ENCODE peak calls at places on chromosomes 5 and 9, in six cellular contexts. V is Peyer's patch, A is IMR-90, R is OCI-LY7, Y is thyroid gland, B is pancreas. W is an unnamed sample. For H3K36me3, the result is how much of the 10 kb centered on the place peaks cover.

GRCh38 chr9:99294850-99295461 is 72.9 kb downstream of the SEC61B start:
- DNase-seq in Y (no peak), B (no peak), V (no peak), A (no peak), R (no peak), W (no peak)

GRCh38 chr5:154370119-154370518 is 75.7 kb upstream of the SAP30L start:
- DNase-seq in V (no peak), B (no peak), R (no peak), Y (no peak), A (peak), W (no peak)

GRCh38 chr5:64457846-64458245 is 48.0 kb upstream of the RGS7BP start:
- DNase-seq in B (no peak), Y (no peak), A (no peak), R (no peak), V (no peak), W (no peak)

GRCh38 chr5:123098767-123099513 is 9.9 kb downstream of the PRDM6 start:
- DNase-seq in V (no peak), R (no peak), Y (no peak), B (peak), A (no peak), W (no peak)

GRCh38 chr5:154179846-154180710 is 10.5 kb upstream of the GALNT10 start:
- DNase-seq in B (no peak), Y (no peak), R (peak), V (no peak), A (peak), W (no peak)

GRCh38 chr9:69334310-69334709 is 9.3 kb downstream of the ENTREP1 start:
- DNase-seq in V (no peak), Y (no peak), R (no peak), B (no peak), A (no peak), W (no peak)

GRCh38 chr5:151758141-151758429 is 346 bp downstream of the ATOX1 start:
- DNase-seq in V (no peak), R (no peak), B (no peak), A (no peak), Y (peak), W (no peak)

GRCh38 chr5:57137401-57137800 is 36.5 kb upstream of the GPBP1 start:
- DNase-seq in R (no peak), V (no peak), Y (no peak), B (no peak), A (no peak), W (no peak)

GRCh38 chr5:69331528-69332445 is 814 bp downstream of the CCDC125 start:
- DNase-seq in B (no peak), V (no peak), Y (peak), A (no peak), R (peak), W (no peak)

GRCh38 chr9:134007150-134007549 is 15.0 kb upstream of the VAV2 start:
- DNase-seq in A (no peak), Y (peak), V (no peak), B (no peak), R (no peak), W (no peak)

GRCh38 chr5:151139015-151139414 is 18.6 kb downstream of the ANXA6 start:
- DNase-seq in Y (no peak), B (no peak), A (no peak), R (no peak), V (no peak), W (no peak)

GRCh38 chr9:91421987-91422765 is 1.5 kb downstream of the NFIL3 start:
- DNase-seq in Y (peak), B (no peak), V (no peak), A (peak), R (no peak), W (no peak)

GRCh38 chr5:150208187-150209015 is 18.5 kb downstream of the SLC6A7 start:
- DNase-seq in V (no peak), B (no peak), A (peak), R (no peak), Y (no peak), W (no peak)

DNA sequence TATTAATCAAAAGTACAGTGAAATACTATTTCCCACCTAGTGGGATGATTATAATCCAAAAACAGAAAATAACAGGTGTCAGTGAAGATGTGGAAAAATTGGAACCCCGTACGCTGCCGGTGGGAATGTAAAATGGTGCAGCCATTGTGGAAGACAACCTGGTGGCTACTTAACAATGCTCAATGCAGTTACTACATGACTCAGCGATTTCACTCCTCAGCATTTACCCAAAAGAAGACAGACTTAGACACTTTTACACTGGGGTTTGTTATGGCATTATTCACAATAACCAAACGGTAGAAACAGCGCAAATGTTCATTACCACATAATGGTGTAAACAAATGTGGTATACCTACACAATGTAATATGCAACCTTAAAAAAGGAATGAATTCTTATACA is 23.9 kb downstream of the SECISBP2 start:
- DNase-seq in Y (no peak), B (no peak), R (no peak), A (no peak), V (no peak), W (no peak)
- H3K36me3 ChIP-seq in Y (under half), B (under half), R (half or more), A (under half), V (under half), W (half or more)

GRCh38 chr5:132778129-132778528 is 1.1 kb upstream of the SEPTIN8 start:
- DNase-seq in A (no peak), B (no peak), Y (no peak), V (no peak), R (no peak), W (no peak)
- H3K27ac ChIP-seq in A (no peak), B (no peak), Y (peak), V (no peak), R (no peak), W (peak)

GRCh38 chr9:124346347-124347163 is 68.7 kb downstream of the PSMB7 start:
- DNase-seq in A (no peak), Y (no peak), R (no peak), V (no peak), B (no peak), W (no peak)

GRCh38 chr9:124348831-124349230 is 66.4 kb downstream of the PSMB7 start:
- DNase-seq in Y (no peak), A (no peak), B (no peak), R (no peak), V (no peak), W (no peak)

GRCh38 chr9:124348363-124348762 is 66.9 kb downstream of the PSMB7 start:
- DNase-seq in A (no peak), R (no peak), V (no peak), B (no peak), Y (no peak), W (no peak)

GRCh38 chr9:124347968-124348358 is 67.3 kb downstream of the PSMB7 start:
- DNase-seq in B (no peak), A (no peak), R (no peak), Y (no peak), V (no peak), W (no peak)

DNA sequence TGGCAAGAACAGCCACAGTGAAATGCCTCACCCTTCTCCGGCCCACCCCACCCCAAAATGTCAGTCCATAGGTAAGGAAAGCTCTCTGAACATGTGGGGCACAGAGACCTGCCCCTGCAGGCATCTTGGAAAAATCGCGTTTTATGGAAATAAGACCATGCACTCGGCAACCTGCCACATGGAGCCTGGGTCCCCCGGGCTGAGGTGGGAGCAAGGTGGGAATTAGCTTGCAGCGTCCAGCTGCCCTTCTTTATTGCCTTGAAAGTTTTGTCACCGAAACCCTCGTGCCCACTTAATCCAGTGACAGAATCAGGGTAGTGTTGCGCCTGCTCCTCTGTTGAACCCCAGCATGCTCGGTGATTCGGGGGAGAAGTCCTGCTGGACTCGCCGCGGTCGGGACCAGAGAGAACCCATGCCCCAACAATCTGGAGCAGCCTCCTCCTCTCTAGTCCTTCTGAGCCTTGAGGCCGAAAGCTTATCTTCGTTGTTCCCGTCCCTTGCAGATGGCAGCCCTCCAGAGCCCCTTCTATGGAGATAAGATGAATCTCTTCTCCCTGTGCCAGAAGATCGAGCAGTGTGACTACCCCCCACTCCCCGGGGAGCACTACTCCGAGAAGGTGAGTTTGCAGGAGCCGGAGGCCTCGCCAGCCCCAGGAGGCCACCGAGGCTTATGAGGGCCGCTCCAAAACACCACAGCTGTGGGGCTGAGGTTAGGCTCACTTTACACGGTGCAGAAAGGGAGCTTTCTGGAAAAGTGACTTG is 67.9 kb downstream of the PSMB7 start:
- DNase-seq in R (no peak), V (no peak), Y (no peak), B (no peak), A (no peak), W (no peak)
- H3K36me3 ChIP-seq in R (under half), V (under half), Y (under half), B (under half), A (half or more), W (under half)

DNA sequence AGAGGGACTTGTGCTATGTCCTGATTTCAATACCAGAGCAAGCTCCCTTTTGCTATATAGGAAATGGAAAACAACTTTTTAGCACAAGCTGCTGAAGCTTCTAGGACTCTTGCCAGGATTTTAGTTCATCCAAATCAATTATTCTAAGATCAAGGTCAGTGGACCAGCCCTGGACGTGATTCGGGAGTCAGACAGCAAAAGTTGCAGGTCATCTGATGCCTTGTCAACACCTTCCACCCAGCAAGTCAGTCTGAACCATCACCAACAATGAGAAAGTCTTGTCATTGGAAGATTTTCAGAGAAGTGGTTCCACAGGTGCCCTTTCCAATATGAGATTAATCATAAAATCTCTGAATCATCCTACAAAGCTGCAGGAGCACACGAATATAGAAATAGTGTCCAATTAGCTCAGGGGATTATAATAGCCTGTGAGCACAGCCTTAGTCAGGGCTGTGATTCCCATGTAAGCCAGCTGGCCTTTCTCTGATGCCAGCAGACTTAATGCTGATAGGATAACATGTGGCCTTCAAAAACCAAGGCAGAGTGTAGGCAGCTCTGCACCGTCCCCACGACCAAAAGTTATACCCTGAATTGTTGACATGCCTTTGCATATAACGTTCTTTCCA is 445.0 kb upstream of the TRPC7 start:
- DNase-seq in V (no peak), B (no peak), A (peak), Y (no peak), R (no peak), W (no peak)
- H3K27ac ChIP-seq in V (no peak), B (no peak), A (no peak), Y (no peak), R (no peak), W (no peak)

GRCh38 chr9:123072407-123072995 is 39.0 kb downstream of the GPR21 start:
- DNase-seq in V (no peak), Y (no peak), A (no peak), B (no peak), R (no peak), W (no peak)

GRCh38 chr9:123070210-123070609 is 36.7 kb downstream of the GPR21 start:
- DNase-seq in Y (no peak), R (no peak), A (no peak), V (no peak), B (no peak), W (no peak)

GRCh38 chr9:123073991-123074422 is 40.5 kb downstream of the GPR21 start:
- DNase-seq in R (no peak), B (no peak), Y (no peak), V (no peak), A (peak), W (no peak)

GRCh38 chr9:123074627-123075026 is 41.2 kb downstream of the GPR21 start:
- DNase-seq in R (no peak), V (no peak), A (no peak), Y (no peak), B (no peak), W (no peak)

DNA sequence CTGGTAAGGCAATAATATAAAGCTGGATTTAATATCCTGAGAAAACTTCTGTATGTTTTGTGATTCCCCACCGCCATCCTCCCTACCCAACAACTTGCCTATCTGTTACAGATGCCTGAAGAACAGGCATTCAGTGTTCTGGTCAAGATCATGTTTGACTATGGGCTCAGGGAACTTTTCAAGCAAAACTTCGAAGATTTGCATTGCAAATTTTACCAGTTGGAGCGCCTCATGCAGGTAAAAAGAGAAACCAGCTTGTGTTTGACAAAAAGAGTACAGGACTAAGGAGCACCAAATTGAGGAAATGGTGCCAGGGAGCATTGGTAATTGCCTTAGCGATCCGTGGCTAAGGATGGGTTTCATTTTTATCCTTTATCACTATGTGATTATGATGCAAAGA is 40.0 kb downstream of the GPR21 start:
- DNase-seq in B (no peak), V (no peak), R (no peak), Y (no peak), A (no peak), W (no peak)
- H3K36me3 ChIP-seq in B (under half), V (under half), R (half or more), Y (under half), A (under half), W (under half)

GRCh38 chr9:124272979-124273378 is 15.2 kb downstream of the NEK6 start:
- DNase-seq in B (no peak), A (no peak), V (no peak), R (no peak), Y (no peak), W (no peak)

GRCh38 chr9:124274738-124275137 is 17.0 kb downstream of the NEK6 start:
- DNase-seq in A (no peak), R (no peak), V (no peak), B (no peak), Y (no peak), W (no peak)

GRCh38 chr9:124272118-124272517 is 14.4 kb downstream of the NEK6 start:
- DNase-seq in B (no peak), R (no peak), Y (no peak), V (no peak), A (no peak), W (no peak)

GRCh38 chr9:124274228-124274627 is 16.5 kb downstream of the NEK6 start:
- DNase-seq in R (no peak), B (no peak), A (no peak), Y (no peak), V (no peak), W (no peak)

DNA sequence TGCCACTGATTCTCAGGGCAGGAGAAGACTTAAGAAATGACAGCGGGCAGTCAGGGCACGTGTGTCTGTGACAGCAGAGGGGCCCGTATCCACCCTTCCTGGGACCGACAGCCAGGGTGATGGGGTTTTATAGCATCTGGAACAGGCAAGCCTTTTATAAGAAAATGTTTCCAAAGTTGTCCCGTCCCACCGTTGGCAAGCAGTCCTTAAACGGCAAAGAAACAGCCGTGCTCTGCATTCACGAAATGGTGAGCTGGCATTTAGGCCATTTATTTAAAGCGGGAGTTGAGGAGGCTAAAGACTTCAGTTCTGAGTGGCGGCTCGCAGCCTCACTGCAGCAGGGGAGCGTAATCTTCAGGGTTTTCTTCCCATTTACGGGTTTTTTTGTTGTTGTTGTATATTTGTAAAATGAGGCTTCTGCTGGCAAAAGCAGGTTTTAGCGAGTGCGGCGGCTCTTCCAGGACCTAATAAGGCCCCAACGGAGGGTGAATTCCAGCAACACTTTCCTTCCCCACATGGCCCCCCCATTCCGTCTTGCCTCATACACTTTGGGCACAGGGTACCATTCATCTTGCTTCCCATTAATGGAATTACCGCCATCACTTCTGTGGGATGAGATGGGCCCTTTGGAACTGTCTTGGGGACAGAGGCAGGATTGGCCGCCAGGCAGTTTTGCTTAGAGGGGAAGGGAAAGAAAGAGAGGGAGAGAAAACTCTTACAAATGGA is 15.8 kb downstream of the NEK6 start:
- DNase-seq in R (no peak), A (no peak), V (no peak), Y (no peak), B (no peak), W (no peak)
- H3K27ac ChIP-seq in R (no peak), A (peak), V (peak), Y (no peak), B (no peak), W (peak)

GRCh38 chr5:107687404-107687803 is 16.7 kb upstream of the EFNA5 start:
- DNase-seq in Y (no peak), A (no peak), V (no peak), R (no peak), B (no peak), W (no peak)
- H3K36me3 ChIP-seq in Y (under half), A (under half), V (under half), R (under half), B (under half), W (under half)

DNA sequence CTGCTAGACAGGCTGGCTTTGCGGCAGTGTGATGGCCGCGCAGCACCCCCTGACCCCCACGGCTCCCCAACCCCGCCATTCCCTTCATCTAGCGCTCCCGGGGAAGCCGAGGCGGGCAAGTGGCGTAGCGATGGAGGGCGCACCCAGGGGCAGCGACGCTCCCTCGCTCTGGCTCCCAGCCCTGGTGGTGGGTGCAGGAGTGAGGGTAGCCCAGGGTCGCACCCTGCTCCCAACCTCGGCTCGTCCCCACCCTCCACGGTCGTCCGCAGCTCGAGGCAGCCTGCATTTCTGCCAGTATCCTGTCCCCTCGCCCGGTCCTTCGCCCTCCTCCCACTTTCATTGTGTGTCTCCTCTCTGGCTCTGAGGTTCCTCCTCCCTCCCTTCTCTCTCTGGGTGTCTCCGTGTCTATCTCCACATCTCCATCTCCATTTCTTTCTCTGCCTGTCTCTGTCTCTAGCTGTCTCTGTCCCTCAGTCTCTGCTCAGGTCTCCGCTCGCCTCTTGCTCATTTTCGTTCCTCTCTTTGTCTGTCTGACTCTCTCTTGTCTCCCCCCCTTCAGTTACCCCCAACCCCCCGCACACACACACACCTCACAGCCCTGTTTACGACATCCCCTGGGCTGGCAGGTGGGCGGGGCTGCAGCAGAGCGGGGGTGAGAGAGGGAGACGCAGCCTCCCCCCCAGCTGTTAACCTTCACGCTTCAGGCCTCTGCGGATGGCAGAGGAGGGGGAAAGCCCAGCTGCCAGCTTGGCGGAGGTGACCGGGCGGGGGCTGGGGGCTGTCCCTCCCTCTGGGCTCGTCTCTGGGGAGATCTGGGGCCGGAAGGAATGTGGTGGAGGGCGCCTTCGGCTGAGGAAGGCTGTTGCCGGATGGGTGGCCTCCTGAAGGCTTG is 48.7 kb upstream of the PSD2 start:
- DNase-seq in B (no peak), A (peak), R (peak), V (peak), Y (peak), W (no peak)
- H3K27ac ChIP-seq in B (peak), A (no peak), R (no peak), V (no peak), Y (no peak), W (no peak)

DNA sequence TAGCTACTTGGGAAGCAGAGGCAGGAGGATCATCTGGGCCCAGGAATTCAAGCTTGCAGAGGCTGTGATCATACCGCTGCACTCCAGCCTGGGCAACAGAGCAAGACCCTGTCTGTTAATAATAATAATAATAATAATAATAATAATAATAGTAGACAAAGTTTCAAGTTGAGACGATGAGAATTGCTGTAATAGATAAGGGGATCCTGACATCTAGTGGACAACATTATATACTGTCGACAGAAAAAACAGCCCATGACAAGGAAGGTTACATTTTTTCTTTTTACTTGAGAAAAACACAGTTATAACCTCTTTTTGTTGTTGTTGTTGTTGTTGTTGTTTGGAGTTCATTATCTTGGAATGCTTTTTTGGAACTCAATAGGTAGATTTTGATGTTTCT is 35.3 kb downstream of the NDFIP1 start:
- DNase-seq in Y (no peak), V (no peak), R (peak), A (peak), B (no peak), W (no peak)
- H3K36me3 ChIP-seq in Y (under half), V (under half), R (under half), A (under half), B (under half), W (under half)